ENCODE peak calls at places on chromosome 3, in five cellular contexts. D is astrocyte, W is HCT116, U is PC-9, A is endothelial cell of umbilical vein. N is an unnamed sample.

GRCh38 chr3:145118303-145118702 is 1042.7 kb downstream of the PLOD2 start:
- DNase-seq in W (no peak), A (no peak), U (no peak), D (no peak), N (no peak)

GRCh38 chr3:45906681-45907220 is 20.4 kb downstream of the CCR9 start:
- DNase-seq in U (peak; percentile 26), A (peak; percentile 24), W (no peak), D (peak; percentile 78), N (peak; percentile 63)

GRCh38 chr3:149934524-149934923 is 36.2 kb downstream of the PFN2 start:
- DNase-seq in U (no peak), A (no peak), W (no peak), D (peak; percentile 44), N (no peak)

GRCh38 chr3:87182023-87182422 is 45.1 kb upstream of the CHMP2B start:
- DNase-seq in W (no peak), A (no peak), D (no peak), U (no peak), N (no peak)

GRCh38 chr3:183489455-183490210 is 61.2 kb upstream of the MCF2L2 start:
- DNase-seq in W (no peak), D (peak; percentile 14), U (no peak), A (no peak), N (peak; percentile 27)

GRCh38 chr3:98735761-98736269 is 27.3 kb upstream of the ST3GAL6 start:
- DNase-seq in W (no peak), D (peak; percentile 4), U (no peak), A (peak; percentile 27), N (peak; percentile 28)

GRCh38 chr3:87793322-87793877 is 265.4 kb downstream of the CGGBP1 start:
- DNase-seq in W (no peak), A (no peak), D (no peak), U (no peak), N (no peak)

GRCh38 chr3:18264331-18264730 is 160.8 kb downstream of the SATB1 start:
- DNase-seq in U (no peak), A (no peak), W (no peak), D (no peak), N (no peak)

GRCh38 chr3:161042023-161042501 is 63.1 kb downstream of the B3GALNT1 start:
- DNase-seq in D (peak; percentile 86), U (no peak), A (peak; percentile 43), W (no peak), N (peak; percentile 22)

DNA sequence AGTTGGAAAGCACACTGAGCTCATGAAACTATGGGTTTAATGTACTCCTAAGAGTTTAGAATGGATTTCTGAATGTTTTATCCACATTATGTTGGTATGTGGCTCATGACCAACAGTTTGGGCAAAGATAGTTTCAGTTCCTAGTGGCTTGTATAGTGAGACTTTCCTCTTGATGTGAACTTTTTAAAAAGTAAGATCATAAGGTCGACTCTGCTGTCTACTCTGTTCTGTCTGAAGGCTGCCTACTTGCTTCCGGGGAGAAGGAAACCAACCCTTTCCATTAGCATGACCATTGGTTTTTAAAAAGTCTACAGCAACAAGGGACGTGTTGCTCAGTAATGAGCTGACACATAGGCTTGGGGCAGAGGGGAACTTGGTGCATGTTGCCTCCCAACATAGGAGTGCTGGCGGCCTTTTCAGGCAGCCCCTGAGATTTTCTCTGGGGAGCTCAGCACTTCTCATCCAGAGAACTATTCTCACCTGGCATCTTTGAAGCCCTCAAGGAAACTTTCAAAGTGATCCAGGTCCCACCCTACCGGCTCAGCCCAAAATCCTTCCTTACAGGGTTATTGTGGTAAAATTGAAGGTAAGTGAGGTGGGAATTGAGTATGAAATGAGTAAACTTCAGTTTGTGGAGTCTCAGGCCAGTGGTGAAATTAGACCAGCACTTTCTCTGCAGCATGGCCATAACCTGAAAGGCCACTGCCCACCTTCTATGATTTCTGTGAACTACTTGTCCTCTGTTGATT is 30.7 kb downstream of the PSMD6 start:
- DNase-seq in A (no peak), U (no peak), W (no peak), D (no peak), N (no peak)
- H3K36me3 ChIP-seq in A (peaks cover 38% of the 10 kb centered on the region), U (no peaks in the 10 kb centered on the region), W (peaks cover 28% of the 10 kb centered on the region), D (peaks cover 55% of the 10 kb centered on the region), N (no peaks in the 10 kb centered on the region)

GRCh38 chr3:177300842-177301241 is 103.6 kb upstream of the TBL1XR1 start:
- DNase-seq in A (no peak), D (no peak), W (no peak), U (no peak), N (no peak)

GRCh38 chr3:177295116-177295515 is 97.8 kb upstream of the TBL1XR1 start:
- DNase-seq in U (peak; percentile 73), D (no peak), W (no peak), A (no peak), N (peak; percentile 42)

GRCh38 chr3:177299250-177299649 is 102.0 kb upstream of the TBL1XR1 start:
- DNase-seq in D (no peak), A (no peak), W (no peak), U (no peak), N (no peak)

GRCh38 chr3:177300039-177300833 is 103.0 kb upstream of the TBL1XR1 start:
- DNase-seq in U (no peak), W (no peak), D (peak; percentile 74), A (peak; percentile 38), N (peak; percentile 26)
- H3K4me3 ChIP-seq in U (no peak overlapping the region), W (no peak overlapping the region), D (no peak overlapping the region), A (no peak overlapping the region), N (no peak overlapping the region)

DNA sequence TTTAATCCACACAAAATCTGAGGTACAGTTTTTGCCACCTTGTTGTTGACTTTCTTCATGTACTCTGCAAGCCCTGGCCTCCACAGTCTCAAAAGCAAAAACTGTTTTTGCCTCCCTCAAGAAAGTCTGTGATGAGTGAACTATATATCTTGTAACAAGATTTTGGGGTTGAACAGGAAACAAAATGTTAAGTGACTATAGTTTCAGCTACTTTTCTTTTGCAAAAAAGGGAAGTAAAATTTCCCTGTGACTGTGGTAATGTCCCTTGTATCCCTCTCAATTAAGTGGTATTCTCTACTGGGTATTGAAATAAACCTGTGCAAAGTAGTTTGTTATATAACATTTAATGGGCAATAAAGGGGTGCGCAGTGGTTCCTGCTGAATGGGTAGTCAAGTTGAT is 21.3 kb upstream of the SCAANT1 start:
- DNase-seq in U (no peak), A (no peak), W (no peak), D (no peak), N (no peak)
- H3K36me3 ChIP-seq in U (no peaks in the 10 kb centered on the region), A (peaks cover 2% of the 10 kb centered on the region), W (no peaks in the 10 kb centered on the region), D (peaks cover 4% of the 10 kb centered on the region), N (no peaks in the 10 kb centered on the region)

GRCh38 chr3:78970656-78971055 is 797.1 kb downstream of the ROBO1 start:
- DNase-seq in A (no peak), W (no peak), U (no peak), D (no peak), N (no peak)

GRCh38 chr3:78976200-78976599 is 791.6 kb downstream of the ROBO1 start:
- DNase-seq in D (no peak), A (no peak), W (no peak), U (no peak), N (no peak)

GRCh38 chr3:78977073-78977472 is 790.7 kb downstream of the ROBO1 start:
- DNase-seq in U (no peak), A (peak; percentile 7), W (no peak), D (peak; percentile 49), N (no peak)

GRCh38 chr3:78972617-78973301 is 795.0 kb downstream of the ROBO1 start:
- DNase-seq in A (no peak), W (no peak), U (no peak), D (no peak), N (peak; percentile 67)

GRCh38 chr3:78974181-78974770 is 793.5 kb downstream of the ROBO1 start:
- DNase-seq in D (peak; percentile 76), W (no peak), U (no peak), A (peak; percentile 40), N (no peak)
- H3K4me3 ChIP-seq in D (no peak overlapping the region), W (no peak overlapping the region), U (no peak overlapping the region), A (no peak overlapping the region), N (no peak overlapping the region)

GRCh38 chr3:47398218-47398617 is 17.4 kb downstream of the PTPN23 start:
- DNase-seq in D (no peak), W (no peak), A (peak; percentile 65), U (no peak), N (no peak)

GRCh38 chr3:47394140-47394855 is 13.5 kb downstream of the PTPN23 start:
- DNase-seq in A (peak; percentile 83), W (no peak), D (peak; percentile 53), U (peak; percentile 49), N (peak; percentile 66)

GRCh38 chr3:47394867-47395266 is 14.0 kb downstream of the PTPN23 start:
- DNase-seq in U (no peak), D (no peak), A (no peak), W (no peak), N (no peak)

GRCh38 chr3:47399531-47400270 is 18.9 kb downstream of the PTPN23 start:
- DNase-seq in U (no peak), D (no peak), A (no peak), W (no peak), N (no peak)

DNA sequence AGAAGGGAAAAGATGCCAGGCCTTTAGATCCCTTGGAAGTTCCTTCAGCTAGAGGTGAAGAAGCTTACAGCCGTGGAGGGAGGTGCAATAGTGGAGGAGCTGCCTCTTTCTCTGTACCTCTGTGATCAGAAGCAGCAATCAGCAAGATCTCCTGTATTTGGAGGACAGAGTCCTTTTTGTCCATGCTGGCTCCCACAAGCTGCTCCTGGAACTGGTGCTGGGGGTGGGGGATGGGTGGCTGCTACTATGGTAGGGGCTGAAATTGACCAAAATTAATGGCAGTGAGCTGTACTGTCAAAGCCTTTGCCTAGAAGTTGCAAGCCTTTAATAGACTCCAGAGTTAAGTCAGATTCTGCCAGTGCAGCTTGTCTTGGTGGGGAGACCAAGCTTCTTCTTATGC is 18.2 kb downstream of the PTPN23 start:
- DNase-seq in D (no peak), W (no peak), A (no peak), U (no peak), N (no peak)
- H3K36me3 ChIP-seq in D (peaks cover 2% of the 10 kb centered on the region), W (peaks cover 3% of the 10 kb centered on the region), A (peaks cover 7% of the 10 kb centered on the region), U (no peaks in the 10 kb centered on the region), N (peaks cover 16% of the 10 kb centered on the region)

N was measured in PC-3.